ENCODE peak calls at places on chromosomes 7 and 10, in five cellular contexts. F is SK-N-SH, H is OCI-LY7, U is PC-3, A is GM23248. R is an unnamed sample.

GRCh38 chr7:131933890-131934289 is 377.5 kb upstream of the PODXL start:
- DNase-seq in F (no peak), H (no peak), U (no peak), A (no peak), R (no peak)

GRCh38 chr10:113742466-113742865 is 9.0 kb upstream of the PLEKHS1 start:
- DNase-seq in F (no peak), H (no peak), U (no peak), A (no peak), R (no peak)

GRCh38 chr10:123771877-123772644 is 105.9 kb downstream of the GPR26 start:
- DNase-seq in F (no peak), H (no peak), U (no peak), A (no peak), R (no peak)

GRCh38 chr10:78889536-78890063 is 179.2 kb upstream of the ZMIZ1 start:
- DNase-seq in F (no peak), H (no peak), U (no peak), A (no peak), R (no peak)

GRCh38 chr10:44571701-44572100 is 186.8 kb upstream of the CXCL12 start:
- DNase-seq in F (no peak), H (no peak), U (peak), A (peak), R (peak)

GRCh38 chr7:7535688-7536087 is at the start of gene COL28A1:
- DNase-seq in F (no peak), H (no peak), U (no peak), A (no peak), R (no peak)

GRCh38 chr10:101216631-101217425 is 12.4 kb downstream of the LBX1 start:
- DNase-seq in F (no peak), H (no peak), U (no peak), A (no peak), R (no peak)

GRCh38 chr7:24821045-24821853 is 64.0 kb upstream of the GSDME start:
- DNase-seq in F (no peak), H (peak), U (peak), A (peak), R (peak)

GRCh38 chr10:13189946-13190345 is 28.6 kb downstream of the MCM10 start:
- DNase-seq in F (no peak), H (no peak), U (no peak), A (peak), R (peak)

GRCh38 chr7:46033592-46033991 is 112.5 kb upstream of the IGFBP3 start:
- DNase-seq in F (no peak), H (no peak), U (no peak), A (peak), R (no peak)

GRCh38 chr7:136941815-136942214 is 73.4 kb downstream of the CHRM2 start:
- DNase-seq in F (no peak), H (no peak), U (no peak), A (no peak), R (no peak)

GRCh38 chr10:42753126-42753506 is 29.5 kb upstream of the BMS1 start:
- DNase-seq in F (peak), H (no peak), U (peak), A (peak), R (peak)

GRCh38 chr10:62459072-62459471 is 84.9 kb downstream of the ZNF365 start:
- DNase-seq in F (no peak), H (no peak), U (peak), A (peak), R (peak)

GRCh38 chr10:344582-345200 is 209.4 kb downstream of the ZMYND11 start:
- DNase-seq in F (no peak), H (no peak), U (no peak), A (no peak), R (peak)

GRCh38 chr7:5426226-5426475 is 2.5 kb upstream of the TNRC18 start:
- DNase-seq in F (no peak), H (no peak), U (peak), A (peak), R (no peak)

GRCh38 chr7:30923009-30923773 is 11.5 kb downstream of the AQP1 start:
- DNase-seq in F (peak), H (no peak), U (no peak), A (no peak), R (peak)

GRCh38 chr10:102596506-102596971 is 47.7 kb upstream of the TRIM8 start:
- DNase-seq in F (peak), H (peak), U (peak), A (peak), R (peak)

GRCh38 chr7:26376208-26376917 is 84.7 kb downstream of the SNX10 start:
- DNase-seq in F (peak), H (peak), U (no peak), A (peak), R (peak)

GRCh38 chr10:72691470-72692056 is 380 bp upstream of the MCU start:
- DNase-seq in F (no peak), H (no peak), U (no peak), A (no peak), R (no peak)

GRCh38 chr10:50990568-50991495 is 83.5 kb upstream of the PRKG1 start:
- DNase-seq in F (peak), H (no peak), U (peak), A (peak), R (peak)

GRCh38 chr7:134086998-134087735 is 40.0 kb upstream of the LRGUK start:
- DNase-seq in F (no peak), H (no peak), U (no peak), A (no peak), R (no peak)

GRCh38 chr10:97726636-97727178 is 10.2 kb upstream of the ZFYVE27 start:
- DNase-seq in F (no peak), H (no peak), U (peak), A (peak), R (peak)

DNA sequence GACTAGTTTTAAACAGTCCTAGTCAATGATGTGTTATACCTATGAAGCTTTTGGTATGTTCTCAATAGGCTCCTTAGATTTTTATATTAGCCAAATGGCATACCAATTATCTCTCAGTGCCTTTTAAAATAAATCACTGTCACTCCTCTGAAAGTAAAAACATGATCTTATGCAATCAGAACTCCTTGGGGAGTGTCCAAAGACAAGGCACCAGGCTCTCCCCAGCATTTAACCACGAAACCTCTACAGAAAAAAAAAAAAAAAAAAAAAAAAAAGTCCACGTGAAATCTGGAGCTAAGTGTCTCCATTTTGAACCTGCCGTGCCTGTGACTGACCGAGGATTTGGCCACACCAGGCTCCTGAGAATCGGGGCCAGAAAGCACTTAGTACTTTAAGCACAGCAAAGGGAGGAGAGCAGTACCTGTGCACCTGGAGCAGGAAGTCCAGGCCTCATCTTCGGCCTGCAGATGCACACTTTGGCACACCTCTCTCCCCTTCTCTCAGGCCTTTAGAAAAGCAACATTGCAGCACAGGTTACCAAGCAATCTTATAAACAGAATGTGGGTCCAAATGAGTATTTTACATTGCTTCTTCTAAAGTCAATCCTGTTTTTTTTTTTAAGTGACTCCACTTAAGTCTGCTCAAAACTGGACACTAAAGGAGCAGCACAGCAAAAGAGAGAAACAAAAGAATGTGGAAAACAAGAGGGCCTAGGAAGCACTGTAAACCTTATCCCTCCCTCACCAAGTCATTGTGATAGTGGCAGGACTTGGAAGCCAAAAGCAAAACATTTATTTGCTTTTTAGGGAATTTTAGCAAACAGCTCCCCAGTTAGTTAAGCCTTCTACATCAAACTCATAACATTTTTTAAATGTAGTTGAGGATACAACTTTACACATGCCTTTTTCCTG is 1.5 kb downstream of the FAM13C start:
- DNase-seq in F (no peak), H (no peak), U (no peak), A (no peak), R (no peak)
- H2AFZ ChIP-seq in F (peak), H (no peak), U (no peak), A (no peak), R (no peak)

GRCh38 chr7:107115762-107116540 is 52.9 kb upstream of the HBP1 start:
- DNase-seq in F (no peak), H (no peak), U (no peak), A (peak), R (no peak)

GRCh38 chr7:107122483-107122882 is 46.3 kb upstream of the HBP1 start:
- DNase-seq in F (no peak), H (no peak), U (no peak), A (peak), R (no peak)

GRCh38 chr7:107119376-107120100 is 49.3 kb upstream of the HBP1 start:
- DNase-seq in F (no peak), H (no peak), U (no peak), A (no peak), R (no peak)

GRCh38 chr7:107115114-107115513 is 53.7 kb upstream of the HBP1 start:
- DNase-seq in F (no peak), H (no peak), U (no peak), A (no peak), R (no peak)

DNA sequence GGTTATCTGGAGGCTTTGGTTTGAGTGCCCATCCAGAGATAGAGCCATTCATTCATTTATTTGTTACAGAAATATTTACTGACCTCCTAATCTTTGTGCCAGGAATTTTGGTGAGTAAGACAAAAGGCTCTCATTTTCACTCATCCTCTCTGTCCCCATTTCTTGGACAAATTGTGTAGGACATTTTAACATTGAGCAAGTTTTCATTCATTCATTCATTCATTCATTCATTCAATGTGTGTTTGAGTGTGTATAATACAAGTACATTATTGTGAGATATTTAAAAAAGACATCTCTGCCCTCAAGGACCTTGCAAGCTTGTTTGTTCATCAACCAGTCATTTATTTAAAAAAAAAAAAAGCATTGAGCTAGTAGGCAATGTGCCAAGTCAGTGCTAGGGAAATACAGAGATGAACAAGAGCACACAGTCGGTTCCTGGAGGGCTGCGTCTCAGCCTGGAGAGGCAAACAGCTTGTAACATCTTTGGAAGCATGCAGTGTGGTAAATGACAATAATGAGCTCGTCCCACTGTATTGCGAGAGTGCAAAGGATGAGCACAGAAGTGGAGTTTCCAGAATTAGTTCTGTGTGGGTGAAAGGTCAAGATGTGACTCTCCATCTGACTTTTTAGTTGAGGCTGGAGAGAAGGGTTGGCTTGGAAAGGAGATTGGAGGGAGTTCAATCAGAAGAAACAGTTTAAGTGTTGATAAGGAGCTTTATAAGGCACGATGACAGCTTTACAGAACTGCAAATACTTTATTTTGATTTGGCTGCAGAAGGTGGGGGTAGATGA is 50.5 kb upstream of the HBP1 start:
- DNase-seq in F (no peak), H (no peak), U (no peak), A (peak), R (no peak)
- H2AFZ ChIP-seq in F (no peak), H (no peak), U (no peak), A (no peak), R (no peak)

GRCh38 chr7:156606135-156606534 is 34.4 kb upstream of the RNF32 start:
- DNase-seq in F (no peak), H (no peak), U (no peak), A (no peak), R (no peak)
- H2AFZ ChIP-seq in F (no peak), H (no peak), U (no peak), A (no peak), R (no peak)

GRCh38 chr7:13099197-13099795 is 411.9 kb downstream of the ARL4A start:
- DNase-seq in F (no peak), H (no peak), U (peak), A (no peak), R (peak)
- H2AFZ ChIP-seq in F (no peak), H (no peak), U (peak), A (no peak), R (peak)

DNA sequence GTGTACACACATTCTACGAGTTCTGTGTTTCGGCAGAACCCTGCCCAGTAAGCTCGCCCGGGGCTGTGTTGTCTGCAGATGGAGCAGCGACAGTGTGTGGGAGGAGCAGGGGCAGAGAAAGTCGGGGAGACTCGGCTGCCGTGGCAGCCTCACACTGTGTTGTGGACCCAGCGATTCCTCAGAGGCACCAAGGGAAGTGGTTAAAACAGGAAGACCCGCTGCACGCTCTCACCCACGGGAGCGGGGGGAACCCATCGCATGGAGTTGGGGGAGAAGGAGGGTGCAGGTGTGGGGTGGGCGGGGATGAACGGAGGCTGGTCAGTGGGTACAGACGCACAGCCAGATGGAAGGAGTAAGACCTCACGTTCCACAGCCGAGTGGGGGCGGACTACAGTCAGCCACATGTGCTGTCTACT is 250.2 kb downstream of the ELFN1 start:
- DNase-seq in F (no peak), H (no peak), U (no peak), A (peak), R (no peak)
- H2AFZ ChIP-seq in F (no peak), H (no peak), U (no peak), A (no peak), R (no peak)

DNA sequence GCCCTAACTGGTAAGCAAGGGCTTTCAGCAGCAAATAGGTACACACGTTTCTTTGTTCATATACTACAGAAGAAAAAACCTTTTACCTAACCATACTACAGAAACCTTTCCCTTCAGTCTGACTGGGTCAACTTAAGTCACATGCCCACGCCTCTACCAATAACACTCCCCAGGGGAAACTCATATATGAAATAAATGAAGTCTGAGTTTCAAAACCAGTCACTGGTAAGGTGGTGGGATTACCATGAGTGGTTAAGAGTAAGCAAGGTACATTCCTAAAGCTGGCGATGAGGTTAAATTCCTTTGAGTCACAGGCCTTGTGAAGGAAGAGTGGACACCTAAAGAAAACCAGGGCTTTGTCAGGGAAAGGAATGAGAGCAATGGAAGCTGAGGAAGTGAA is 21.4 kb upstream of the KIF20B start:
- DNase-seq in F (no peak), H (no peak), U (no peak), A (no peak), R (no peak)
- H2AFZ ChIP-seq in F (no peak), H (no peak), U (no peak), A (no peak), R (no peak)

GRCh38 chr7:121473645-121474300 is 77.7 kb upstream of the FAM3C start:
- DNase-seq in F (no peak), H (no peak), U (no peak), A (no peak), R (no peak)
- H2AFZ ChIP-seq in F (peak), H (no peak), U (no peak), A (no peak), R (peak)

R was measured in osteoblast.